ENCODE peak calls at places on chromosome 21, in six cellular contexts. H is SK-N-SH, Z is GM12878, F is HepG2, W is K562, K is H1. Y is an unnamed sample.

GRCh38 chr21:30216041-30216723 is at the start of gene CLDN8:
- DNase-seq in H (no peak), Z (no peak), F (no peak), W (no peak), K (no peak), Y (no peak)

GRCh38 chr21:28605138-28605537 is 387.5 kb downstream of the LTN1 start:
- DNase-seq in H (no peak), Z (no peak), F (no peak), W (no peak), K (no peak), Y (no peak)

GRCh38 chr21:41894922-41895557 is 15.9 kb upstream of the PRDM15 start:
- DNase-seq in H (no peak), Z (no peak), F (no peak), W (peak), K (no peak), Y (no peak)

GRCh38 chr21:34569381-34569979 is 45.4 kb downstream of the RCAN1 start:
- DNase-seq in H (no peak), Z (no peak), F (no peak), W (no peak), K (no peak), Y (no peak)

GRCh38 chr21:33848252-33848953 is 67.2 kb downstream of the ATP5PO start:
- DNase-seq in H (no peak), Z (no peak), F (no peak), W (no peak), K (no peak), Y (no peak)

GRCh38 chr21:40615503-40616376 is 231.2 kb downstream of the DSCAM start:
- DNase-seq in H (no peak), Z (no peak), F (no peak), W (no peak), K (no peak), Y (no peak)

GRCh38 chr21:24045775-24046215 is 1561.5 kb downstream of the MRPL39 start:
- DNase-seq in H (peak), Z (no peak), F (no peak), W (no peak), K (no peak), Y (peak)

GRCh38 chr21:25689226-25689625 is 45.5 kb downstream of the ATP5PF start:
- DNase-seq in H (no peak), Z (no peak), F (no peak), W (no peak), K (no peak), Y (no peak)

GRCh38 chr21:34100789-34101188 is 27.4 kb downstream of the MRPS6 start:
- DNase-seq in H (no peak), Z (no peak), F (no peak), W (no peak), K (no peak), Y (no peak)

GRCh38 chr21:35136586-35137254 is 87.6 kb upstream of the RUNX1 start:
- DNase-seq in H (no peak), Z (no peak), F (peak), W (peak), K (no peak), Y (no peak)

GRCh38 chr21:34845521-34846213 is 176.9 kb downstream of the CLIC6 start:
- DNase-seq in H (no peak), Z (peak), F (no peak), W (no peak), K (no peak), Y (peak)

GRCh38 chr21:46607605-46608004 is 2.7 kb upstream of the S100B start:
- DNase-seq in H (no peak), Z (no peak), F (no peak), W (no peak), K (no peak), Y (no peak)

GRCh38 chr21:16418663-16419062 is 688.9 kb downstream of the USP25 start:
- DNase-seq in H (no peak), Z (no peak), F (no peak), W (no peak), K (no peak), Y (no peak)

GRCh38 chr21:40043423-40043822 is 176.2 kb downstream of the PCP4 start:
- DNase-seq in H (no peak), Z (no peak), F (no peak), W (no peak), K (no peak), Y (no peak)

GRCh38 chr21:40886006-40886405 is 39.0 kb upstream of the DSCAM start:
- DNase-seq in H (no peak), Z (no peak), F (no peak), W (no peak), K (no peak), Y (no peak)

GRCh38 chr21:24456358-24456757 is 1150.9 kb downstream of the MRPL39 start:
- DNase-seq in H (no peak), Z (no peak), F (no peak), W (no peak), K (no peak), Y (no peak)

GRCh38 chr21:15968911-15969310 is 239.1 kb downstream of the USP25 start:
- DNase-seq in H (no peak), Z (no peak), F (no peak), W (no peak), K (no peak), Y (no peak)

GRCh38 chr21:28856588-28857250 is 136.0 kb downstream of the LTN1 start:
- DNase-seq in H (no peak), Z (no peak), F (peak), W (no peak), K (no peak), Y (no peak)

GRCh38 chr21:34502480-34503106 is 9.4 kb downstream of the KCNE1 start:
- DNase-seq in H (no peak), Z (no peak), F (no peak), W (no peak), K (no peak), Y (no peak)

GRCh38 chr21:33975548-33976081 is 60.0 kb upstream of the ATP5PO start:
- DNase-seq in H (no peak), Z (peak), F (no peak), W (no peak), K (no peak), Y (peak)

GRCh38 chr21:34640858-34641257 is 25.9 kb upstream of the RCAN1 start:
- DNase-seq in H (no peak), Z (no peak), F (no peak), W (no peak), K (no peak), Y (no peak)

GRCh38 chr21:31180256-31181088 is 142.2 kb upstream of the KRTAP19-8 start:
- DNase-seq in H (peak), Z (no peak), F (peak), W (peak), K (no peak), Y (peak)

GRCh38 chr21:30097791-30098190 is 68.8 kb downstream of the CLDN17 start:
- DNase-seq in H (no peak), Z (no peak), F (no peak), W (no peak), K (no peak), Y (no peak)

GRCh38 chr21:35326677-35327076 is 277.6 kb upstream of the RUNX1 start:
- DNase-seq in H (no peak), Z (no peak), F (no peak), W (no peak), K (no peak), Y (no peak)

GRCh38 chr21:16570856-16571255 is 841.1 kb downstream of the USP25 start:
- DNase-seq in H (no peak), Z (no peak), F (no peak), W (no peak), K (no peak), Y (no peak)

GRCh38 chr21:39908265-39908923 is 41.2 kb downstream of the PCP4 start:
- DNase-seq in H (no peak), Z (no peak), F (no peak), W (no peak), K (no peak), Y (no peak)

GRCh38 chr21:41832230-41833137 is 46.7 kb downstream of the PRDM15 start:
- DNase-seq in H (no peak), Z (no peak), F (no peak), W (no peak), K (no peak), Y (no peak)

GRCh38 chr21:34924194-34924593 is 124.9 kb downstream of the RUNX1 start:
- DNase-seq in H (no peak), Z (no peak), F (no peak), W (no peak), K (no peak), Y (no peak)

GRCh38 chr21:30434033-30434631 is 4.1 kb downstream of the KRTAP13-4 start:
- DNase-seq in H (peak), Z (no peak), F (no peak), W (peak), K (peak), Y (peak)

GRCh38 chr21:16519012-16519411 is 789.2 kb downstream of the USP25 start:
- DNase-seq in H (no peak), Z (no peak), F (no peak), W (no peak), K (no peak), Y (no peak)

GRCh38 chr21:34974162-34974981 is 74.7 kb downstream of the RUNX1 start:
- DNase-seq in H (no peak), Z (peak), F (peak), W (no peak), K (no peak), Y (no peak)

GRCh38 chr21:34333150-34333739 is 30.6 kb upstream of the KCNE2 start:
- DNase-seq in H (no peak), Z (no peak), F (no peak), W (no peak), K (no peak), Y (no peak)

GRCh38 chr21:35075546-35075945 is 26.4 kb upstream of the RUNX1 start:
- DNase-seq in H (no peak), Z (no peak), F (no peak), W (peak), K (no peak), Y (no peak)

GRCh38 chr21:25557170-25557569 is 50.1 kb downstream of the MRPL39 start:
- DNase-seq in H (no peak), Z (no peak), F (peak), W (no peak), K (no peak), Y (no peak)

GRCh38 chr21:23887709-23888303 is 1719.5 kb downstream of the MRPL39 start:
- DNase-seq in H (no peak), Z (no peak), F (no peak), W (no peak), K (no peak), Y (no peak)

GRCh38 chr21:29205009-29205408 is 74.6 kb downstream of the MAP3K7CL start:
- DNase-seq in H (no peak), Z (no peak), F (no peak), W (no peak), K (no peak), Y (no peak)

GRCh38 chr21:28959367-28960099 is 33.1 kb downstream of the LTN1 start:
- DNase-seq in H (no peak), Z (no peak), F (peak), W (no peak), K (no peak), Y (no peak)

GRCh38 chr21:9837946-9838801 is 683.2 kb upstream of the TPTE start:
- DNase-seq in H (peak), Z (no peak), F (no peak), W (peak), K (no peak), Y (no peak)

GRCh38 chr21:29164330-29164942 is 34.0 kb downstream of the MAP3K7CL start:
- DNase-seq in H (peak), Z (no peak), F (peak), W (no peak), K (no peak), Y (no peak)

DNA sequence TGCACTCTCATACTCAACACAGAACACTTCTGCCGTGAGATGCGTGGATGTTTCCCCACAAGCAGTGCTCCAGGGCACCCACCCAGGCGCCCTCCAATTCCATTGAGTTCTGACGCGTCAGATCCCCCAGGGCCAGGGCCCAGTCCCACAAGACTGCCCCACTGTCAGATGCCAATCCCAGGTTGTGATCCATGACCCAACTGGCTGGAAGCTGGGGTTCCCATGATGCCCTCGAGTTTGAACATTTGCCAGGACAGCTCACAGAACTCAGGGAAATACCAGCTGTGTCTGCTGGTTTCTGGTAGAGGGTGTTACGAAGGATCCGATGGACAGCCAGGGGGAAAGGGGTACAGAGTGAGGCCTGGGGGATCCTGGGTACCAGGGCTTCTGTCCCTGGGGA is 58.4 kb downstream of the AGPAT3 start:
- DNase-seq in H (peak), Z (no peak), F (no peak), W (no peak), K (no peak), Y (no peak)
- TF ChIP-seq GABPA in H (no peak), Z (no peak), F (no peak), W (no peak), K (no peak), Y (no peak)

GRCh38 chr21:36396314-36396713 is 11.1 kb downstream of the CHAF1B start:
- DNase-seq in H (no peak), Z (no peak), F (no peak), W (no peak), K (no peak), Y (no peak)
- H3K27ac ChIP-seq in H (no peak), Z (no peak), F (no peak), W (no peak), K (no peak), Y (no peak)

GRCh38 chr21:42931560-42932235 is 6.3 kb upstream of the ERVH48-1 start:
- DNase-seq in H (no peak), Z (no peak), F (no peak), W (no peak), K (no peak), Y (no peak)
- TF ChIP-seq GABPA in H (no peak), Z (no peak), F (no peak), W (no peak), K (no peak), Y (no peak)

GRCh38 chr21:26783801-26784200 is 61.4 kb downstream of the ADAMTS1 start:
- DNase-seq in H (no peak), Z (no peak), F (no peak), W (no peak), K (no peak), Y (no peak)
- H3K27ac ChIP-seq in H (peak), Z (no peak), F (no peak), W (no peak), K (no peak), Y (no peak)

DNA sequence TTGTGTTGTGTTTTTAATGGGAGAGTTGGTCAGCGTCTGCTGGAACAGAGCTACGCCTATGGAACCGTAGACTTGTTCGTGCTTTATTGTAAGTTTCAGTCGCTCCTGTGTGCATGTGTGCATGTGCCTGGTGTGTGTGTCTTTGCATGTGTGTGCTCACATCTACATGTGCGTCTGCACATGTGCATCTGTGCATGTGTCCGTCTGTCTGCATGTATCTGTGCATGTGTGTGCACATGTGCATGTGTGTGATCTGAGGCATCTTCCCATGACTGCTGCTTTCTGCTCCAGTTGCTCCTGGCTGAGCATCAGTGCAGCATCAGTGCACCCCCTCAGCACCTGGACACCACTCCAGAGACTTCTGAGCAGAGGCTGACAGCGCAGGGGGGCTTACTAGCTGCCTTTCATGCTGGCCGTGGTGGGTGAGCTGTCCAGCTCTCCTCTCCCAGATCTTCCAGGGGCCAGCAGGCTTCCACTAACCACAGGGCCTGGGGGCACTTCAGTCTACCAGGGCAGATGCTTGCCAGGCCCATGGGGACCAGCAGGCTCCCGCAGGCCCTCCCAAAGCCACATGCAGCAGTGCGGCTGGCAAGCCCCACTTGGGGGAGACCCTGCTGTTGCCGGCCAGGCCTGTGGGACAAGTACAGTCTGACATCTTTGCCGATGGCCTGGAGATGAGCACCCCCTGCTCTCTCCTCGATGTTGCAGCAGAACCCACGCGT is 47.8 kb upstream of the PCBP3 start:
- DNase-seq in H (no peak), Z (no peak), F (no peak), W (no peak), K (no peak), Y (no peak)
- TF ChIP-seq GABPA in H (no peak), Z (no peak), F (no peak), W (no peak), K (no peak), Y (no peak)

GRCh38 chr21:14273736-14274538 is 58.0 kb downstream of the RBM11 start:
- DNase-seq in H (no peak), Z (no peak), F (no peak), W (peak), K (no peak), Y (no peak)

GRCh38 chr21:14267071-14267470 is 51.1 kb downstream of the RBM11 start:
- DNase-seq in H (no peak), Z (no peak), F (no peak), W (no peak), K (no peak), Y (no peak)

GRCh38 chr21:14275806-14276205 is 59.8 kb downstream of the RBM11 start:
- DNase-seq in H (no peak), Z (no peak), F (no peak), W (no peak), K (no peak), Y (no peak)

GRCh38 chr21:14271053-14271452 is 55.1 kb downstream of the RBM11 start:
- DNase-seq in H (no peak), Z (no peak), F (no peak), W (peak), K (no peak), Y (no peak)

GRCh38 chr21:14270631-14271030 is 54.7 kb downstream of the RBM11 start:
- DNase-seq in H (no peak), Z (no peak), F (no peak), W (no peak), K (no peak), Y (no peak)
- H3K27ac ChIP-seq in H (no peak), Z (no peak), F (no peak), W (no peak), K (no peak), Y (no peak)

GRCh38 chr21:32308696-32309095 is 10.0 kb downstream of the MRAP start:
- DNase-seq in H (no peak), Z (no peak), F (no peak), W (no peak), K (no peak), Y (no peak)
- TF ChIP-seq GABPA in H (no peak), Z (no peak), F (no peak), W (no peak), K (no peak), Y (no peak)

DNA sequence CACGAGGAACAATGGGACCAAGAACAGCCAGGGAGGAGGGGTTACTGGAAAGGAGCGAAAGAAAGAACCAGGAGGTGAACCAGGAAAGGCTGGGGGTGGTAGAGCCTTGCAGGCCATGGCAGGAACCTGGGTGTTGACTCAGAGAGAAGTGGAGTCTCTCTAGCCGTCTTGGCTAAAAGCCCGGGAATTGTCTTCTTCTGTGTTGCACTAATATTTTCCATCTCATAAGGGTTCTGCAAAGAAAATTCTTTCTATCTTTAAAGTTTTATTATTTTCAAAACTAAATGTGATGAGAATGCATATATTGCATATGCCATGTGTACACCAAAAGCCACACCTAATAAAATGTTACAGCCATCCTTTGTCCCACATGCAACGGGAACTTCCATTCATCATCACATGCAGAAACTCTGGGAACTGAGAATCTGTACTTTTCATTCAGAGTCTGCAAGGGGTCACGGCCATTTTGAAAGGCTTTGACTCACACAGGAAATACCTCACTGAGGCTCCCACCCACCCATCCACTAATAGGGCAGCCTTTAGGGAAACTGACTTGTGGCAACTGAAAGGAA is 38.0 kb downstream of the ERG start:
- DNase-seq in H (no peak), Z (no peak), F (no peak), W (no peak), K (no peak), Y (no peak)
- H3K27ac ChIP-seq in H (peak), Z (no peak), F (no peak), W (no peak), K (no peak), Y (no peak)

GRCh38 chr21:43278359-43278758 is 109.6 kb downstream of the CRYAA start:
- DNase-seq in H (no peak), Z (no peak), F (no peak), W (no peak), K (no peak), Y (no peak)
- TF ChIP-seq GABPA in H (no peak), Z (no peak), F (no peak), W (no peak), K (no peak), Y (no peak)

GRCh38 chr21:37627561-37627960 is 261.0 kb downstream of the DYRK1A start:
- DNase-seq in H (no peak), Z (no peak), F (no peak), W (no peak), K (no peak), Y (no peak)

GRCh38 chr21:37627074-37627473 is 260.5 kb downstream of the DYRK1A start:
- DNase-seq in H (no peak), Z (no peak), F (no peak), W (no peak), K (no peak), Y (no peak)

GRCh38 chr21:37628362-37628761 is 261.8 kb downstream of the DYRK1A start:
- DNase-seq in H (no peak), Z (no peak), F (no peak), W (no peak), K (no peak), Y (no peak)

GRCh38 chr21:37623689-37624088 is 257.1 kb downstream of the DYRK1A start:
- DNase-seq in H (no peak), Z (no peak), F (no peak), W (no peak), K (no peak), Y (no peak)

GRCh38 chr21:37626320-37626719 is 259.7 kb downstream of the DYRK1A start:
- DNase-seq in H (no peak), Z (no peak), F (no peak), W (no peak), K (no peak), Y (no peak)
- H3K27ac ChIP-seq in H (no peak), Z (no peak), F (no peak), W (no peak), K (no peak), Y (no peak)